ENCODE peak calls at places on chromosomes 16 and 17, in four cellular contexts. D, S, W and K are unnamed samples.

GRCh38 chr17:8057691-8058114 is 18.8 kb downstream of the ALOX15B start:
- DNase-seq in S (peak; percentile 75), D (no peak), W (no peak), K (peak; percentile 47)

GRCh38 chr16:65294154-65294553 is 172.3 kb upstream of the CDH11 start:
- DNase-seq in S (no peak), D (no peak), W (no peak), K (no peak)

GRCh38 chr16:55056585-55057520 is 126.2 kb downstream of the IRX5 start:
- DNase-seq in S (no peak), W (no peak), D (no peak), K (no peak)

GRCh38 chr17:72947475-72947874 is 145.0 kb downstream of the SLC39A11 start:
- DNase-seq in D (no peak), S (no peak), W (no peak), K (no peak)

GRCh38 chr16:88665148-88665547 is 2.3 kb upstream of the MVD start:
- DNase-seq in W (peak; percentile 62), S (no peak), D (no peak), K (no peak)

GRCh38 chr17:19384723-19385391 is 2.1 kb downstream of the MFAP4 start:
- DNase-seq in W (peak; percentile 53), S (no peak), D (no peak), K (peak; percentile 74)

GRCh38 chr16:47142469-47143328 is 1.0 kb downstream of the NETO2 start:
- DNase-seq in S (peak; percentile 40), D (no peak), W (peak; percentile 11), K (peak; percentile 48)

GRCh38 chr16:50497592-50497991 is 50.6 kb upstream of the NKD1 start:
- DNase-seq in W (no peak), S (peak; percentile 19), D (no peak), K (no peak)

GRCh38 chr16:29839822-29840221 is 19.6 kb downstream of the MVP start:
- DNase-seq in D (no peak), W (no peak), S (no peak), K (no peak)

GRCh38 chr17:14737984-14738651 is 437.2 kb downstream of the HS3ST3B1 start:
- DNase-seq in S (peak; percentile 59), D (no peak), W (peak; percentile 50), K (peak; percentile 78)

GRCh38 chr16:75726390-75726789 is at the start of gene CPHXL:
- DNase-seq in S (no peak), D (no peak), W (no peak), K (no peak)

GRCh38 chr17:1460233-1460632 is 4.2 kb upstream of the CRK start:
- DNase-seq in D (no peak), S (peak; percentile 75), W (peak; percentile 96), K (peak; percentile 84)

GRCh38 chr16:10970065-10970464 is 25.7 kb downstream of the CLEC16A start:
- DNase-seq in D (no peak), S (no peak), W (no peak), K (no peak)

GRCh38 chr16:19287241-19287640 is 1.7 kb downstream of the CLEC19A start:
- DNase-seq in S (no peak), D (no peak), W (no peak), K (no peak)

GRCh38 chr16:84434800-84435199 is 66.5 kb downstream of the ATP2C2 start:
- DNase-seq in D (no peak), S (no peak), W (no peak), K (no peak)

GRCh38 chr16:81547919-81548216 is 103.3 kb downstream of the CMIP start:
- DNase-seq in W (no peak), D (no peak), S (no peak), K (no peak)

GRCh38 chr17:46026815-46027125 is 27.7 kb downstream of the STH start:
- DNase-seq in D (no peak), S (no peak), W (no peak), K (no peak)

GRCh38 chr16:17252064-17252463 is 218.7 kb downstream of the XYLT1 start:
- DNase-seq in D (no peak), S (no peak), W (no peak), K (no peak)

GRCh38 chr16:57764341-57765159 is 29.0 kb downstream of the KATNB1 start:
- DNase-seq in W (peak; percentile 44), S (peak; percentile 70), D (no peak), K (peak; percentile 39)

GRCh38 chr17:1639549-1639948 is 6.0 kb downstream of the SCARF1 start:
- DNase-seq in W (peak; percentile 49), S (no peak), D (no peak), K (peak; percentile 83)

GRCh38 chr17:66423436-66423922 is 121.1 kb downstream of the PRKCA start:
- DNase-seq in S (no peak), D (no peak), W (no peak), K (no peak)

GRCh38 chr16:27784351-27785306 is 234.7 kb downstream of the KATNIP start:
- DNase-seq in S (no peak), W (no peak), D (no peak), K (no peak)

GRCh38 chr16:4682616-4683254 is 10.6 kb upstream of the NUDT16L1 start:
- DNase-seq in W (peak; percentile 50), D (no peak), S (no peak), K (peak; percentile 76)

GRCh38 chr16:35180970-35181369 is 1721.6 kb downstream of the TP53TG3F start:
- DNase-seq in D (no peak), W (no peak), S (no peak), K (no peak)

GRCh38 chr17:31425646-31426045 is 34.2 kb downstream of the RAB11FIP4 start:
- DNase-seq in D (no peak), W (peak; percentile 53), S (no peak), K (no peak)

GRCh38 chr16:21524068-21524751 is 75.2 kb upstream of the METTL9 start:
- DNase-seq in D (no peak), W (no peak), S (no peak), K (peak; percentile 31)

GRCh38 chr16:85234310-85235235 is 122.3 kb upstream of the CIBAR2 start:
- DNase-seq in W (peak; percentile 70), S (peak; percentile 97), D (no peak), K (peak; percentile 56)

GRCh38 chr17:65515959-65516948 is 45.2 kb downstream of the AXIN2 start:
- DNase-seq in W (no peak), S (no peak), D (no peak), K (no peak)

GRCh38 chr17:82952019-82952418 is 112.2 kb upstream of the ZNF750 start:
- DNase-seq in W (no peak), D (no peak), S (no peak), K (peak; percentile 35)

GRCh38 chr17:43554857-43555256 is 8.7 kb upstream of the ETV4 start:
- DNase-seq in D (no peak), W (no peak), S (no peak), K (no peak)

GRCh38 chr16:86590501-86591144 is 12.3 kb downstream of the FOXL1 start:
- DNase-seq in D (no peak), W (no peak), S (no peak), K (no peak)